ENCODE peak calls at places on chromosome 14, in five cellular contexts. G is H1, H is H9, B is neuronal stem cell, R is mesenchymal stem cell. V is an unnamed sample.

GRCh38 chr14:64758025-64758521 is 53.8 kb downstream of the PLEKHG3 start:
- DNase-seq in G (no peak), H (no peak), B (no peak), R (peak), V (peak)

GRCh38 chr14:69997849-69998248 is 118.6 kb downstream of the SMOC1 start:
- DNase-seq in G (no peak), H (no peak), B (no peak), R (peak), V (no peak)

GRCh38 chr14:63685401-63685800 is 42.5 kb downstream of the SGPP1 start:
- DNase-seq in G (no peak), H (no peak), B (no peak), R (no peak), V (no peak)

GRCh38 chr14:57262117-57262516 is 6.6 kb downstream of the EXOC5 start:
- DNase-seq in G (no peak), H (no peak), B (no peak), R (no peak), V (no peak)

GRCh38 chr14:71651228-71651627 is 281.0 kb upstream of the RGS6 start:
- DNase-seq in G (no peak), H (no peak), B (no peak), R (peak), V (no peak)

GRCh38 chr14:32399920-32400319 is 70.8 kb downstream of the AKAP6 start:
- DNase-seq in G (no peak), H (no peak), B (no peak), R (no peak), V (no peak)

GRCh38 chr14:61531741-61532505 is 163.4 kb upstream of the HIF1A start:
- DNase-seq in G (no peak), H (no peak), B (no peak), R (no peak), V (no peak)

GRCh38 chr14:53144244-53144643 is 8.9 kb downstream of the DDHD1 start:
- DNase-seq in G (no peak), H (no peak), B (no peak), R (peak), V (no peak)

GRCh38 chr14:50260511-50260910 is 29.1 kb upstream of the SOS2 start:
- DNase-seq in G (no peak), H (no peak), B (no peak), R (peak), V (peak)

GRCh38 chr14:61997146-61997545 is 234.9 kb downstream of the SNAPC1 start:
- DNase-seq in G (no peak), H (no peak), B (no peak), R (no peak), V (no peak)

GRCh38 chr14:60760648-60761364 is 26.2 kb downstream of the MNAT1 start:
- DNase-seq in G (peak), H (peak), B (no peak), R (no peak), V (peak)

GRCh38 chr14:39266589-39266870 is 32.8 kb downstream of the MIA2 start:
- DNase-seq in G (peak), H (no peak), B (no peak), R (no peak), V (no peak)

GRCh38 chr14:61720302-61720677 is 25.0 kb downstream of the HIF1A start:
- DNase-seq in G (no peak), H (no peak), B (no peak), R (peak), V (peak)

GRCh38 chr14:102390064-102390463 is 27.3 kb downstream of the TECPR2 start:
- DNase-seq in G (no peak), H (no peak), B (no peak), R (no peak), V (no peak)

GRCh38 chr14:103045387-103045869 is 11.9 kb downstream of the CDC42BPB start:
- DNase-seq in G (no peak), H (no peak), B (no peak), R (no peak), V (no peak)

GRCh38 chr14:101246894-101247853 is 314.1 kb upstream of the DIO3 start:
- DNase-seq in G (no peak), H (no peak), B (no peak), R (no peak), V (no peak)

GRCh38 chr14:45298427-45299117 is 45.6 kb upstream of the MIS18BP1 start:
- DNase-seq in G (no peak), H (no peak), B (no peak), R (no peak), V (no peak)

DNA sequence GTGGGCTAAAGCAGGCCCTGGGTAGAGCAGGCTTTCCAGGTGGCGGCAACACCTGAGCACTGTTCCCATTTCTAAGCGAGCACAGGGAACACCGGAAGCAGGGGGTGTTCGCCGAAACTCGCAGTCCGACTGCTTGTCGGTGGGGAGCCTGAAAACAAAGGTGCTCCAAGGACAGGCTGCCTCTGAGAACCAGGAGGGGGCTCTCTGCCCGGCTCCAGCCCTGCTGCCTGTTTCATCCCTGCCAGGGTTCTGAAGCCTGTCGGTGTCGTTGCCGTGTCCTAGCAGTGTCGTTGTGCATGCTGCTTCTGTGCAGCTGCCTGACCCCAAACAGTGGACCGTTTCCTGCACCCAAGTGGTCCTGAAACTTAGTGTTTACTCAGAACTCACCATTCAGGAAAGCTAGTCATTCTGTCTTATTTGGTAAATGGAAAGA is 21.8 kb downstream of the CCNK start:
- DNase-seq in G (no peak), H (peak), B (no peak), R (no peak), V (no peak)
- H2BK12ac ChIP-seq in G (peak), H (no peak), B (no peak), R (no peak), V (no peak)

DNA sequence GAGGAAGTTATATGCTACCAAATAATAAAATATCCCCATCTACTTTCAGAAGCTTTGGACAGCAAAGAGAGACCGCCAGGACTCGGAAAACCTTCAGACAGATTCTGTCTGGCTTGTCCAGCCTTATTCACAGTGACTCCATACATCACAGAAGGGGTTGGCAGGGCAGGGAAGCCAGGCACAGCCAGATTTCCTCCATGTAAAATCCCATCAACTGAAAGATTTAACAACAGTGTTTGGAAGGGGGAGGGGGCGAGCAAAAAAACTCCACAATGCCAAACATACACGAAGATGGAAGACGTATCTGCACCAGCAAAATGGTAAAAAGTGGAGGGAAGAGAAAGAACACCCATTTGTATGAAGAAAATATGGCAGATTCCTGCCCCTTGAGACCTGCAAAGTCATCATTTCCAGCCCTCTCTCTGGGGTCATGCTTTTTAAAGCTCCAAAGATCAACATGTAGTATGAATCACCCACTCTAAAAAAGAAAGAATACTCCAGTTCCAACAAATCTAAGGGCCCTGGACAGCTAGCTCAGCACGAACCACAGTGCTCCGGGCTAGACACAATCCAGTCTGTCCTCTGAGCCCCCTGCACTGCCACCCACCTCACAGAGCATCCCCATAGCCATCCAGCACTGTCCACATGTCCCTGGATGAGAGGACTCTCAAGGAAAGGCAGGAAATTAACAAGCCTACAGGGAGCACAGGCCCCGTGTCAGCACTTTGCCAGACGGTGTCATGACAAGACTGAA is 116.4 kb downstream of the DICER1 start:
- DNase-seq in G (no peak), H (peak), B (no peak), R (peak), V (no peak)
- H3K18ac ChIP-seq in G (no peak), H (no peak), B (no peak), R (no peak), V (no peak)

DNA sequence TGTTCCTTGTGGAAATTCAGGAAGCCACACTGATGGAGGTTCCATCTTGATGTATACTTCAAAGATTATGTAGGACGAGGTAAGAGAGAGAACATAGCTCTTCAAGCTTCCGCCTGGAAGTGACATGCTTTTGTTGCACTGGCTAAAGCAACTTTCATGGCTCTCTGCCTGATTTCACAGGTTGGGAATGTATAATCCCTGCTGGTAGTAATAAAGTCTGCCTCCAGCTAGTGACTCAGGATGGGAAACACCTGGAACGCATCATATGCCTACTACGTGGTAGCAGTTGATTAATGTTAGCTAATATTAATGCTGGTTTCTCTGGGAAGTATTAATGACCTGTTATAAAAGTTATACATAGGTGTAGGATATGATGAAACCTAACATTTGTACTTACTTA is 71.1 kb downstream of the PELI2 start:
- DNase-seq in G (no peak), H (no peak), B (no peak), R (peak), V (peak)
- H2BK12ac ChIP-seq in G (no peak), H (no peak), B (no peak), R (no peak), V (no peak)

GRCh38 chr14:91416744-91417133 is 881 bp downstream of the CCDC88C start:
- DNase-seq in G (no peak), H (no peak), B (no peak), R (no peak), V (no peak)

GRCh38 chr14:91417983-91418386 is 365 bp upstream of the CCDC88C start:
- DNase-seq in G (no peak), H (peak), B (peak), R (no peak), V (no peak)

GRCh38 chr14:91417134-91417982 is at the start of gene CCDC88C:
- DNase-seq in G (no peak), H (peak), B (peak), R (no peak), V (peak)

GRCh38 chr14:91414475-91415342 is 2.9 kb downstream of the CCDC88C start:
- DNase-seq in G (no peak), H (no peak), B (peak), R (no peak), V (no peak)

DNA sequence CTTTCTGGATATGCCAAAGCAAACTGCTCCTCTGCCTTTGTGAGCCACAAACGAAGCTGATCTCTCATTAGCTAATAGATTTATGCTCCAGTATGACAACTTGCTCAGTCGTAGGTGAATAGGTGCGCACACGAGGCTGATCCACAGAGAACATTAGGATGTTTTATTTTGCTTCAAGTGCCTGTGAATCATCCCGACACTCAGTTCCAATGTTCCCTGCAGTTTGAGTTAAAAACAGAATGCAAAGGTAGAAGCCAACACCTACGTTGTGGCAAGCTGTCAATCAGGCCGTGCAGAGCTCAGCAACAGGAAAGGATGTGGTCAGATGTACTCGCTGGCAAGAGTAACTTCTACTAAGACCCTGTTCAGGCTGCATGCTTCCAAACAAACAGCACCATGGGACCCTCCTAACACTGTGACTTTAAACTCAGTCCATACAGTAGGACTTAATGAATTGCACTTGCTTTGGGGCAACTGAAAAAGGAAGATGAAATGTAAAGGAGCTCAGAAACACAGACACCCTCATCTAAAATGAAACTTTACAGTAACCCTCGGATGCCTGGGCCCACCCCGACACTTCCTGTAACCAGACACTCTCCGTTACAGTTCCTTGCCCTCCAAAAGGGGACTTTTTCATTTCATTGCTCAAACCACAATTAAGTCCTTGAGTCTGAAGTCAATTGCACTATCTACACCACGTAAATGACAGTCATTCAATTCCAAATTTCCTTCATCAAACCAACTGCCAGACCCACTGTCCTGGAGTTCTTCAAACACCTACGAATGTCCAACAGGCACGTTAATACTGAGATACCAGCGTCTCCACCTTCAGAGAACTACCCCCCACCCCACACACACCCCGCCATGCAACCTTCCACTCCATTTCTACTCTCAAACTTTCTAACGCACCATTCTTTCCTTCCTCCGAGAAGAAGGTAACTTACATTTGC is 1.6 kb downstream of the CCDC88C start:
- DNase-seq in G (no peak), H (no peak), B (no peak), R (no peak), V (no peak)
- H3K18ac ChIP-seq in G (peak), H (no peak), B (no peak), R (no peak), V (no peak)

GRCh38 chr14:68719634-68720384 is 73.1 kb downstream of the ZFP36L1 start:
- DNase-seq in G (no peak), H (no peak), B (no peak), R (no peak), V (no peak)
- H2BK12ac ChIP-seq in G (no peak), H (no peak), B (no peak), R (no peak), V (no peak)

DNA sequence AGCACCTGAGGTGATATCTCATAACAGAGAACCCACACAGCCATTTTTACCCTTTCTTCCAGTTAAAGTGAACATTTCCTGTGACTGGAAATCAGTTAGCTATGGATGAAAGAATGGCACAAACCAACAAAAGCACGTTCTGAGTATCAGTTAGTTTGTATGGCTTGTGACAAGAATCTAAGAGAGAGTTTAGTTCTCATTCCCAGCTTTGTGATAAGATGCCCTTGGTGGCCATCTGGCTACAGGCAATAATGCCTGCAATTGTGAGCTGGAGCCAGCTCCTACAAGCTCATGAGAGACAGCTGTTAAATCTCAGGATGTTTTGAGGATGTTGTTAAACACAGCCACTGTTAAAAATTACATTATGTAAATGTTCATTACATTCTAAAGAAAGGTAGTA is 122.0 kb upstream of the FRMD6 start:
- DNase-seq in G (no peak), H (no peak), B (no peak), R (no peak), V (no peak)
- H3K18ac ChIP-seq in G (no peak), H (no peak), B (no peak), R (peak), V (no peak)

GRCh38 chr14:91555531-91555930 is 45.4 kb upstream of the PPP4R3A start:
- DNase-seq in G (no peak), H (no peak), B (no peak), R (no peak), V (peak)
- H2BK12ac ChIP-seq in G (no peak), H (no peak), B (no peak), R (no peak), V (no peak)

DNA sequence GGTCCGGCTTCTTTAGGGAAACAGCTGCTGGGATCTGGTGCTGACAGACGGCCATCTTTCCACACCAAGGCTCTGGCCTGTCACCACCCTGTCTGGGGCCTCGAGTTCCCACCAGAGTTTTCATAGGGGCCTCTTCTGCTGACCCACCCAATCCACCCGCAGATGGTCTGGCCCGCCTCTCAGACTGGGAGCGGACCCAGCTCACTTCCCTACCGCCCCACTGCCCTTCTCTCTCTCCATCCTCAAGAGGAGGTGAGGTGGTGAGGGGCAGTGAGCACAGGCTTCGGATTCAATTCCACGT is 12.2 kb upstream of the RPS6KL1 start:
- DNase-seq in G (no peak), H (no peak), B (no peak), R (no peak), V (no peak)
- H3K18ac ChIP-seq in G (no peak), H (no peak), B (no peak), R (no peak), V (no peak)

GRCh38 chr14:54192610-54193009 is 204.2 kb upstream of the CDKN3 start:
- DNase-seq in G (no peak), H (no peak), B (no peak), R (no peak), V (no peak)
- H2BK12ac ChIP-seq in G (peak), H (no peak), B (no peak), R (peak), V (no peak)

DNA sequence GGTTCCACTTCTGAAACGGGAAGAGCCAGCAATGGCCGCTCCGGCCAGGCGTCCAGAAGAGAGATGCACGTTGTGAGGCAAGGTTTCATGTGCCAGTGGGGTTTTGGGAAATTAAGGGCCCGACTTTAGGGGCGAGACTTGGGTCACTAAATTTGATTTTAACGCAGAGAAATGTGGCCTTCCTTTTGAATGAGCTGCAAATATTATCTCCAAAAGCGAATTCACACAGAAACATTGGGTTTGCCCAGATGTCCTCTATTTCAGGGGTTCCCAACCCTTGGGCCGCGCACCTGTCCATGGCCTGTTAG is 2.3 kb upstream of the RNASE4 start:
- DNase-seq in G (no peak), H (no peak), B (no peak), R (no peak), V (no peak)
- H3K18ac ChIP-seq in G (no peak), H (peak), B (peak), R (peak), V (peak)